ENCODE peak calls at places on chromosome 3, in four cellular contexts. One of them, this sample, is unnamed.

GRCh38 chr3:8500208-8500961 is 1.2 kb upstream of the LMCD1 start:
- DNase-seq in H9: peak
- DNase-seq in mesendoderm: peak
- DNase-seq in IMR-90: peak
- DNase-seq in this sample: no peak

GRCh38 chr3:132822266-132822665 is 100.1 kb upstream of the NPHP3 start:
- DNase-seq in H9: no peak
- DNase-seq in mesendoderm: no peak
- DNase-seq in IMR-90: no peak
- DNase-seq in this sample: no peak

GRCh38 chr3:38730281-38730680 is 80.8 kb upstream of the SCN5A start:
- DNase-seq in H9: no peak
- DNase-seq in mesendoderm: no peak
- DNase-seq in IMR-90: peak
- DNase-seq in this sample: no peak

GRCh38 chr3:9951962-9952805 is at the start of gene PRRT3:
- DNase-seq in mesendoderm: peak
- DNase-seq in H9: peak
- DNase-seq in IMR-90: peak
- DNase-seq in this sample: peak

GRCh38 chr3:60079076-60079475 is 1029.3 kb upstream of the CFAP20DC start:
- DNase-seq in H9: peak
- DNase-seq in mesendoderm: peak
- DNase-seq in IMR-90: no peak
- DNase-seq in this sample: no peak

GRCh38 chr3:108410531-108410984 is 99.8 kb downstream of the MYH15 start:
- DNase-seq in mesendoderm: no peak
- DNase-seq in H9: no peak
- DNase-seq in IMR-90: no peak
- DNase-seq in this sample: no peak

GRCh38 chr3:195892355-195893120 is 15.8 kb downstream of the TNK2 start:
- DNase-seq in H9: no peak
- DNase-seq in mesendoderm: no peak
- DNase-seq in IMR-90: peak
- DNase-seq in this sample: no peak

GRCh38 chr3:25582242-25582641 is 82.5 kb downstream of the TOP2B start:
- DNase-seq in H9: no peak
- DNase-seq in IMR-90: peak
- DNase-seq in mesendoderm: peak
- DNase-seq in this sample: no peak

GRCh38 chr3:74531491-74531890 is 83.0 kb downstream of the CNTN3 start:
- DNase-seq in IMR-90: peak
- DNase-seq in mesendoderm: no peak
- DNase-seq in H9: no peak
- DNase-seq in this sample: no peak

GRCh38 chr3:45986303-45986982 is 9.2 kb downstream of the FYCO1 start:
- DNase-seq in mesendoderm: no peak
- DNase-seq in H9: no peak
- DNase-seq in IMR-90: peak
- DNase-seq in this sample: no peak

GRCh38 chr3:79032686-79033318 is 735.0 kb downstream of the ROBO1 start:
- DNase-seq in mesendoderm: peak
- DNase-seq in IMR-90: peak
- DNase-seq in H9: no peak
- DNase-seq in this sample: no peak

DNA sequence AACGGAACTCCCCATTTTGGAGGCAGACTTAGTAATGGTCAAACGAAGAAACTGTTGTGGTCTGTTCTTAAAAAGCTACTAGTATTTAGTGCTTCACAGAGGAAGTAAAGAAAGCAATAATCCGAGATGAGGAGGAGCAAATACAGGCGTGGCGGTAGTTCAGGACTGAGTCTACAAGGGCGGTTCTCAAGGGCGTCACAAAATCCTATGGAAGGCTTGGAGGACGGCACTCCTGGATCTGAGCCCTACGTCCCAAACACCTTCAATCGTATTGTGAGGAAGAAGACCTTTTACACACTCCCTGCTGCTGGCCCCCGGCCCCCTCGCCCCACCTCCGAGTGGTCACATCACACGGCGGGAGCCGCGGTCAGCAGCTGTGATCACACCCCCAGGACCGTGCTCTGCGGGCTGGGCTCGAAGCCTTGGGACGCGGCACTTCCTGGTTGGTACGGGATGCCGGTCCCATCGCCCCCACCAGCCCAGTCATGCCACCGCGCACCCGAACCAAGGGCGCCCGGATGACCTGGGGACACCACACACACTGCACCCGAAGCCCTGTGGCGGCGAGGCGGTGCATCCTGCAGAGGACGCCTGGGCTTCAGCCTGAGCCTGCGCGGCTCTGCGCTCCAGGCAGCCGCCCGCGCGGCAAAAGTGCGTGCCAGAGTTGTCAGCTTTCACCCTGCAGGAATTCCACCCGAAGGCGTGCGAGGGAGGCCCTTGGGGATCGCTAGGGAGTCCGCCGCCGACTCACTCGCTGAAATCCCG is 588 bp downstream of the PLD1 start:
- DNase-seq in IMR-90: peak
- DNase-seq in H9: peak
- DNase-seq in mesendoderm: peak
- DNase-seq in this sample: peak
- H2BK5ac ChIP-seq in IMR-90: peak
- H2BK5ac ChIP-seq in H9: no peak
- H2BK5ac ChIP-seq in mesendoderm: no peak
- H2BK5ac ChIP-seq in this sample: no peak

GRCh38 chr3:120648290-120648689 is 33.7 kb downstream of the HGD start:
- DNase-seq in IMR-90: peak
- DNase-seq in H9: no peak
- DNase-seq in mesendoderm: no peak
- DNase-seq in this sample: no peak

GRCh38 chr3:120649735-120650705 is 32.0 kb downstream of the HGD start:
- DNase-seq in H9: no peak
- DNase-seq in IMR-90: peak
- DNase-seq in mesendoderm: no peak
- DNase-seq in this sample: no peak

GRCh38 chr3:120642368-120642948 is 39.6 kb downstream of the HGD start:
- DNase-seq in mesendoderm: peak
- DNase-seq in H9: no peak
- DNase-seq in IMR-90: peak
- DNase-seq in this sample: no peak

GRCh38 chr3:120645083-120645800 is 36.8 kb downstream of the HGD start:
- DNase-seq in IMR-90: peak
- DNase-seq in mesendoderm: peak
- DNase-seq in H9: no peak
- DNase-seq in this sample: no peak

GRCh38 chr3:120646771-120647449 is 35.1 kb downstream of the HGD start:
- DNase-seq in H9: no peak
- DNase-seq in IMR-90: no peak
- DNase-seq in mesendoderm: no peak
- DNase-seq in this sample: no peak
- H3K56ac ChIP-seq in H9: no peak
- H3K56ac ChIP-seq in IMR-90: no peak
- H3K56ac ChIP-seq in mesendoderm: no peak
- H3K56ac ChIP-seq in this sample: no peak

GRCh38 chr3:101635345-101635744 is 41.6 kb downstream of the ZBTB11 start:
- DNase-seq in mesendoderm: no peak
- DNase-seq in IMR-90: no peak
- DNase-seq in H9: no peak
- DNase-seq in this sample: peak

GRCh38 chr3:101633186-101633585 is 43.7 kb downstream of the ZBTB11 start:
- DNase-seq in H9: no peak
- DNase-seq in IMR-90: no peak
- DNase-seq in mesendoderm: no peak
- DNase-seq in this sample: no peak

GRCh38 chr3:101631397-101631796 is 45.5 kb downstream of the ZBTB11 start:
- DNase-seq in mesendoderm: no peak
- DNase-seq in IMR-90: no peak
- DNase-seq in H9: no peak
- DNase-seq in this sample: no peak

GRCh38 chr3:101634591-101635196 is 42.2 kb downstream of the ZBTB11 start:
- DNase-seq in mesendoderm: no peak
- DNase-seq in H9: no peak
- DNase-seq in IMR-90: no peak
- DNase-seq in this sample: no peak

GRCh38 chr3:101632586-101632985 is 44.3 kb downstream of the ZBTB11 start:
- DNase-seq in IMR-90: no peak
- DNase-seq in mesendoderm: no peak
- DNase-seq in H9: no peak
- DNase-seq in this sample: no peak
- H2BK5ac ChIP-seq in IMR-90: no peak
- H2BK5ac ChIP-seq in mesendoderm: no peak
- H2BK5ac ChIP-seq in H9: no peak
- H2BK5ac ChIP-seq in this sample: no peak

DNA sequence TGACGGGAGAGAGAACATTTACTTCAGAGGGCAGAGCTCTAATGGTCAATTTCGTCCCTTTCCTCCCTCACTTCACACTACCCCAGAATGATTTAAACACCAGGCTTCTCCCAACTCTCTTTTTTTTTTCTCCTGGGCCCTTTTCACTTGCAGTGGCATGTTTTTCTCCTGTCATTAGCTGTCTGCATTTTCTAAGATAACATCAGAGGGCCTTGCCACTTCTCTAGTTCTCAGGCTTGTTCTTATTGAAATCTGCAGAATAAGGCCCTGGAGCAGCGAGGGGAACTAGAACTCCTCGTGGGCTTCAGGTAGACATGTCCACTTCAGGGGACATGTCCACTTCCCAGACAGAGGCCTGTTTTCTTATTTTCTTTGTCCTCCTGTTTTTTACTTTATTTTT is 514.4 kb upstream of the TBL1XR1 start:
- DNase-seq in IMR-90: no peak
- DNase-seq in H9: no peak
- DNase-seq in mesendoderm: peak
- DNase-seq in this sample: no peak
- H3K56ac ChIP-seq in IMR-90: no peak
- H3K56ac ChIP-seq in H9: no peak
- H3K56ac ChIP-seq in mesendoderm: no peak
- H3K56ac ChIP-seq in this sample: no peak

DNA sequence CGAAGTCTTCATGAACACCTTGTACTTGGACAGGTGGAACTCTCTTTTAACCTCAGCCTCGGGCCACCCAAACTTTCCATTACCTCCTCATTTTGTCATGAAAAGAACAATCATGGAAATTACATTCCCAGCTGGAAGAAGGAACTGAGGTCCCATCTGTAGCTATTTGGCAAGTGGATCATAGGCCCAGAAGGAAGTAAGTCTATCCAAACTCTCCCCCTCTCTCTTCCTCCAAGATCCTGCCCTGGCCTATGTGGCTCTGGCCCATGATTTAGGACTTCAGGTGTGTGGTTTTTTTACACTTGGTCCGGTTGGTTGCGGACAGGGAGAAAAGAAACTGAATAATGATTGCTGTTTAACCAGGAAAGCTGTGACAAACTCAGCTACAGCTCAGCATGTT is 44.1 kb downstream of the ITGB5 start:
- DNase-seq in IMR-90: no peak
- DNase-seq in mesendoderm: no peak
- DNase-seq in H9: no peak
- DNase-seq in this sample: no peak
- H2BK5ac ChIP-seq in IMR-90: no peak
- H2BK5ac ChIP-seq in mesendoderm: no peak
- H2BK5ac ChIP-seq in H9: no peak
- H2BK5ac ChIP-seq in this sample: no peak

GRCh38 chr3:61442696-61443095 is 118.7 kb upstream of the PTPRG start:
- DNase-seq in IMR-90: no peak
- DNase-seq in mesendoderm: no peak
- DNase-seq in H9: no peak
- DNase-seq in this sample: no peak
- H3K56ac ChIP-seq in IMR-90: no peak
- H3K56ac ChIP-seq in mesendoderm: no peak
- H3K56ac ChIP-seq in H9: no peak
- H3K56ac ChIP-seq in this sample: no peak

GRCh38 chr3:179715582-179715981 is 62.7 kb downstream of the USP13 start:
- DNase-seq in mesendoderm: no peak
- DNase-seq in H9: no peak
- DNase-seq in IMR-90: peak
- DNase-seq in this sample: no peak
- H2BK5ac ChIP-seq in mesendoderm: no peak
- H2BK5ac ChIP-seq in H9: no peak
- H2BK5ac ChIP-seq in IMR-90: peak
- H2BK5ac ChIP-seq in this sample: no peak

GRCh38 chr3:13016083-13016725 is 57.0 kb downstream of the IQSEC1 start:
- DNase-seq in H9: no peak
- DNase-seq in mesendoderm: no peak
- DNase-seq in IMR-90: no peak
- DNase-seq in this sample: no peak

GRCh38 chr3:13013595-13013993 is 59.6 kb downstream of the IQSEC1 start:
- DNase-seq in IMR-90: no peak
- DNase-seq in H9: no peak
- DNase-seq in mesendoderm: no peak
- DNase-seq in this sample: no peak

GRCh38 chr3:13015286-13016082 is 57.7 kb downstream of the IQSEC1 start:
- DNase-seq in IMR-90: no peak
- DNase-seq in H9: no peak
- DNase-seq in mesendoderm: no peak
- DNase-seq in this sample: no peak

GRCh38 chr3:13013994-13014754 is 59.1 kb downstream of the IQSEC1 start:
- DNase-seq in H9: no peak
- DNase-seq in mesendoderm: no peak
- DNase-seq in IMR-90: no peak
- DNase-seq in this sample: no peak

DNA sequence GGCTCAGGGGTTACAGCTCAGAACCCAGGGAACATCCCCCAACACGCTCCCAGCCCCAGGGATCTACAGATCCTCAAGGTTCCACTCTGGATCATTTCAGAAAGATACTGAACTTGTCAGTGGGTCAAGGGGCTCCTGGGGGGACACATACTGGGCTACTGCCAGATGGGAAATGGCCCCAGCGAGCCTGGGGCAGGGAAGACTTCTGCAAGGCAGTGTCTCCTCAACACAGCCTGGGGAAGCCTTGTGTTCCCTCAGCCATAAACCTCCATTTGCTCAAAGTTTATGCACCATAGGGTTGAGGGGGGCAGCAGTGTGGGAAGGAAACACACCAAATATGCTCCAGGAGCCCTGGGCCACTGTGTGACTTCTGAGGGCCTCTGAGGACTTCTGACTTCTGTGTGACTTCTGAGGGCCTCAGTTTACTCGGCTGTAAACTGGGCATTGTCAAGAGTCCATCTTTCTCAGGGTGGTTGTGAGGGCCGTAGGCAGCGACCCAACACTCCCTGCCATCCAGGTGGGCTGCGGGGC is 58.4 kb downstream of the IQSEC1 start:
- DNase-seq in mesendoderm: no peak
- DNase-seq in IMR-90: no peak
- DNase-seq in H9: no peak
- DNase-seq in this sample: no peak
- H3K56ac ChIP-seq in mesendoderm: no peak
- H3K56ac ChIP-seq in IMR-90: no peak
- H3K56ac ChIP-seq in H9: no peak
- H3K56ac ChIP-seq in this sample: no peak

This sample was measured in H1.